ENCODE peak calls at places on chromosomes 13 and 19, in ten cellular contexts. One of them, this sample, is unnamed.

GRCh38 chr13:52104624-52105023 is 24.2 kb downstream of the NEK5 start:
- DNase-seq in Caco-2: no peak
- DNase-seq in lung: no peak
- DNase-seq in AG09319: no peak
- DNase-seq in upper lobe of right lung: no peak
- DNase-seq in psoas muscle: no peak
- DNase-seq in tibial nerve: no peak
- DNase-seq in IMR-90: peak
- DNase-seq in GM12865: no peak
- DNase-seq in glutamatergic neuron: no peak
- DNase-seq in this sample: no peak

GRCh38 chr19:35143818-35144217 is 763 bp downstream of the FXYD7 start:
- DNase-seq in Caco-2: no peak
- DNase-seq in IMR-90: no peak
- DNase-seq in GM12865: no peak
- DNase-seq in AG09319: no peak
- DNase-seq in upper lobe of right lung: no peak
- DNase-seq in tibial nerve: no peak
- DNase-seq in psoas muscle: no peak
- DNase-seq in glutamatergic neuron: no peak
- DNase-seq in lung: no peak
- DNase-seq in this sample: no peak

GRCh38 chr13:89457977-89458376 is 1786.8 kb downstream of the SLITRK5 start:
- DNase-seq in psoas muscle: no peak
- DNase-seq in IMR-90: peak
- DNase-seq in AG09319: no peak
- DNase-seq in upper lobe of right lung: no peak
- DNase-seq in glutamatergic neuron: no peak
- DNase-seq in lung: no peak
- DNase-seq in Caco-2: no peak
- DNase-seq in GM12865: no peak
- DNase-seq in tibial nerve: no peak
- DNase-seq in this sample: no peak

GRCh38 chr13:30394798-30395191 is 27.5 kb upstream of the UBE2L5 start:
- DNase-seq in lung: no peak
- DNase-seq in tibial nerve: no peak
- DNase-seq in GM12865: peak
- DNase-seq in Caco-2: no peak
- DNase-seq in AG09319: no peak
- DNase-seq in IMR-90: peak
- DNase-seq in glutamatergic neuron: no peak
- DNase-seq in psoas muscle: no peak
- DNase-seq in upper lobe of right lung: no peak
- DNase-seq in this sample: no peak

GRCh38 chr19:5961969-5962945 is 15.7 kb downstream of the RANBP3 start:
- DNase-seq in tibial nerve: no peak
- DNase-seq in lung: peak
- DNase-seq in psoas muscle: no peak
- DNase-seq in AG09319: no peak
- DNase-seq in Caco-2: no peak
- DNase-seq in upper lobe of right lung: peak
- DNase-seq in glutamatergic neuron: no peak
- DNase-seq in GM12865: no peak
- DNase-seq in IMR-90: peak
- DNase-seq in this sample: no peak

GRCh38 chr13:38405216-38405615 is 55.6 kb downstream of the UFM1 start:
- DNase-seq in tibial nerve: no peak
- DNase-seq in AG09319: no peak
- DNase-seq in IMR-90: no peak
- DNase-seq in glutamatergic neuron: no peak
- DNase-seq in GM12865: no peak
- DNase-seq in Caco-2: no peak
- DNase-seq in lung: no peak
- DNase-seq in psoas muscle: no peak
- DNase-seq in upper lobe of right lung: no peak
- DNase-seq in this sample: no peak

GRCh38 chr13:73290844-73291243 is 232.0 kb downstream of the KLF5 start:
- DNase-seq in upper lobe of right lung: no peak
- DNase-seq in GM12865: no peak
- DNase-seq in AG09319: no peak
- DNase-seq in psoas muscle: no peak
- DNase-seq in Caco-2: no peak
- DNase-seq in glutamatergic neuron: no peak
- DNase-seq in lung: no peak
- DNase-seq in IMR-90: no peak
- DNase-seq in tibial nerve: no peak
- DNase-seq in this sample: no peak

GRCh38 chr19:19105365-19106060 is 32.8 kb downstream of the TMEM161A start:
- DNase-seq in upper lobe of right lung: no peak
- DNase-seq in glutamatergic neuron: peak
- DNase-seq in psoas muscle: no peak
- DNase-seq in IMR-90: no peak
- DNase-seq in tibial nerve: no peak
- DNase-seq in lung: no peak
- DNase-seq in GM12865: no peak
- DNase-seq in AG09319: peak
- DNase-seq in Caco-2: peak
- DNase-seq in this sample: peak

GRCh38 chr19:53870485-53870844 is 2.8 kb downstream of the MYADM start:
- DNase-seq in lung: no peak
- DNase-seq in psoas muscle: no peak
- DNase-seq in AG09319: no peak
- DNase-seq in glutamatergic neuron: no peak
- DNase-seq in tibial nerve: no peak
- DNase-seq in upper lobe of right lung: no peak
- DNase-seq in Caco-2: no peak
- DNase-seq in GM12865: no peak
- DNase-seq in IMR-90: no peak
- DNase-seq in this sample: peak

GRCh38 chr19:23872282-23872919 is 42.3 kb upstream of the ZNF726 start:
- DNase-seq in psoas muscle: no peak
- DNase-seq in upper lobe of right lung: no peak
- DNase-seq in glutamatergic neuron: no peak
- DNase-seq in lung: no peak
- DNase-seq in GM12865: no peak
- DNase-seq in AG09319: no peak
- DNase-seq in IMR-90: no peak
- DNase-seq in tibial nerve: no peak
- DNase-seq in Caco-2: no peak
- DNase-seq in this sample: no peak

GRCh38 chr13:85093808-85094207 is 705.4 kb downstream of the SLITRK6 start:
- DNase-seq in lung: no peak
- DNase-seq in psoas muscle: no peak
- DNase-seq in tibial nerve: peak
- DNase-seq in glutamatergic neuron: no peak
- DNase-seq in Caco-2: no peak
- DNase-seq in AG09319: no peak
- DNase-seq in GM12865: no peak
- DNase-seq in IMR-90: no peak
- DNase-seq in upper lobe of right lung: no peak
- DNase-seq in this sample: no peak

GRCh38 chr19:13060233-13060963 is 42.3 kb downstream of the LYL1 start:
- DNase-seq in glutamatergic neuron: no peak
- DNase-seq in upper lobe of right lung: peak
- DNase-seq in lung: no peak
- DNase-seq in GM12865: no peak
- DNase-seq in AG09319: no peak
- DNase-seq in psoas muscle: no peak
- DNase-seq in tibial nerve: no peak
- DNase-seq in Caco-2: no peak
- DNase-seq in IMR-90: no peak
- DNase-seq in this sample: no peak

GRCh38 chr13:101157261-101157660 is 259.0 kb downstream of the NALCN start:
- DNase-seq in upper lobe of right lung: no peak
- DNase-seq in lung: no peak
- DNase-seq in GM12865: no peak
- DNase-seq in tibial nerve: no peak
- DNase-seq in Caco-2: no peak
- DNase-seq in glutamatergic neuron: no peak
- DNase-seq in AG09319: no peak
- DNase-seq in psoas muscle: no peak
- DNase-seq in IMR-90: no peak
- DNase-seq in this sample: no peak

GRCh38 chr13:49908637-49909036 is 27.5 kb downstream of the SPRYD7 start:
- DNase-seq in glutamatergic neuron: no peak
- DNase-seq in AG09319: no peak
- DNase-seq in tibial nerve: no peak
- DNase-seq in IMR-90: no peak
- DNase-seq in lung: no peak
- DNase-seq in psoas muscle: no peak
- DNase-seq in GM12865: no peak
- DNase-seq in Caco-2: no peak
- DNase-seq in upper lobe of right lung: no peak
- DNase-seq in this sample: no peak

GRCh38 chr19:41937976-41938375 is 9.7 kb upstream of the ERFL start:
- DNase-seq in lung: no peak
- DNase-seq in tibial nerve: no peak
- DNase-seq in GM12865: no peak
- DNase-seq in upper lobe of right lung: no peak
- DNase-seq in glutamatergic neuron: no peak
- DNase-seq in IMR-90: no peak
- DNase-seq in psoas muscle: no peak
- DNase-seq in AG09319: no peak
- DNase-seq in Caco-2: no peak
- DNase-seq in this sample: no peak

GRCh38 chr19:33616857-33617256 is 4.9 kb upstream of the CHST8 start:
- DNase-seq in IMR-90: no peak
- DNase-seq in tibial nerve: no peak
- DNase-seq in AG09319: no peak
- DNase-seq in psoas muscle: no peak
- DNase-seq in glutamatergic neuron: no peak
- DNase-seq in lung: no peak
- DNase-seq in upper lobe of right lung: no peak
- DNase-seq in Caco-2: no peak
- DNase-seq in GM12865: no peak
- DNase-seq in this sample: no peak

GRCh38 chr13:51726446-51727185 is 77.3 kb downstream of the DHRS12 start:
- DNase-seq in glutamatergic neuron: no peak
- DNase-seq in IMR-90: peak
- DNase-seq in psoas muscle: no peak
- DNase-seq in AG09319: no peak
- DNase-seq in tibial nerve: no peak
- DNase-seq in GM12865: no peak
- DNase-seq in upper lobe of right lung: no peak
- DNase-seq in Caco-2: no peak
- DNase-seq in lung: no peak
- DNase-seq in this sample: no peak

GRCh38 chr13:27997904-27998522 is 9.5 kb upstream of the URAD start:
- DNase-seq in upper lobe of right lung: peak
- DNase-seq in psoas muscle: no peak
- DNase-seq in lung: no peak
- DNase-seq in AG09319: no peak
- DNase-seq in IMR-90: peak
- DNase-seq in glutamatergic neuron: peak
- DNase-seq in Caco-2: peak
- DNase-seq in GM12865: peak
- DNase-seq in tibial nerve: no peak
- DNase-seq in this sample: peak
- TF ChIP-seq CTCF in upper lobe of right lung: peak
- TF ChIP-seq CTCF in psoas muscle: no peak
- TF ChIP-seq CTCF in lung: no peak
- TF ChIP-seq CTCF in AG09319: peak
- TF ChIP-seq CTCF in IMR-90: peak
- TF ChIP-seq CTCF in glutamatergic neuron: peak
- TF ChIP-seq CTCF in Caco-2: peak
- TF ChIP-seq CTCF in GM12865: peak
- TF ChIP-seq CTCF in tibial nerve: no peak
- TF ChIP-seq CTCF in this sample: peak

DNA sequence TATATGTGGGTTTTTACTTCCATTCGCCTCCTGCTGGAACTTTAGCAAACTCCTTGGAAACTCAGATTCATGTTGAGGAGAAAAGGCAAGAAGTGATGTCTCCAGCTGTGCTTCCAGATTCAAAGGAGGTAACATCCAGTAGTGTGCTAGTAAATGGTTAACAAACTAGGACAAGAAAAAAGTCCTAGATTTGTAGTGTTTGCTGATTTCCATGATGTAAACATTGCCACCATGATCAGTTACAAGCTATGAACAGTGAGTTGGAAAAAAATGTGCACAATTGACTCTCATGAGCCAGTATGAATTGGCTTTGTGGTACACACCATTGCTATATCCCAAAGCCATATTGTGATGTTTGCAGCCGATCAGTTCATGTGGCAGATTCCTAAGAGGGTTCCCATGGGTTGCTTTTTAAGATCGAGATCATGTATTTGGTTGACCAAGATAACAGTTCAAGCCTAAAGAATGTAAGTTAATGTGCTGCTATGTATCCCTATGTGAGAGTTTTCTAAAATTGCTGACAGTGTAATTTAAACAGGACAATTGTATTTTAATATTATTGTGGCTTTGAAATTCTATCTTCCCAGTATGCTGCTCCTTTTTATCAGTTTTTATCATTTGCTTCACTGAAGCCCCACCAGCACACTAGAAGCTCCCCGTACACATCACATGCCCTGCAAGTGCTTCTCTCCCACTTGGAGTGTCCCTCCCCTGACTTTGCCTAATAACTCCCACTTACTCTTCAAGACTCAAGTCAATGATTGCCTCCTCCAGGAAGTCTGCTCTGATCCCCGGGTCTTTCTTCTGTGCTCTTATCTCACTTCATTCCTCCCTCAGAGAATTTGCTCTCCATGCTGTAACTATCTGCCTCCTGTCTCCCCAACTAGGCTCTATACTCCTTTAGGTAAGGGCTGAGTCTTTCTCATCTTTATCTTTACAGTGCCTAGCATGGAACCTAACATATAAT is 148.3 kb downstream of the RGCC start:
- DNase-seq in tibial nerve: no peak
- DNase-seq in psoas muscle: no peak
- DNase-seq in AG09319: no peak
- DNase-seq in GM12865: no peak
- DNase-seq in lung: no peak
- DNase-seq in glutamatergic neuron: no peak
- DNase-seq in IMR-90: no peak
- DNase-seq in Caco-2: peak
- DNase-seq in upper lobe of right lung: no peak
- DNase-seq in this sample: no peak
- TF ChIP-seq CTCF in tibial nerve: no peak
- TF ChIP-seq CTCF in psoas muscle: no peak
- TF ChIP-seq CTCF in AG09319: no peak
- TF ChIP-seq CTCF in GM12865: no peak
- TF ChIP-seq CTCF in lung: no peak
- TF ChIP-seq CTCF in glutamatergic neuron: no peak
- TF ChIP-seq CTCF in IMR-90: no peak
- TF ChIP-seq CTCF in Caco-2: no peak
- TF ChIP-seq CTCF in upper lobe of right lung: no peak
- TF ChIP-seq CTCF in this sample: no peak

GRCh38 chr19:16085115-16085514 is 8.8 kb downstream of the TPM4 start:
- DNase-seq in IMR-90: peak
- DNase-seq in psoas muscle: no peak
- DNase-seq in GM12865: no peak
- DNase-seq in upper lobe of right lung: peak
- DNase-seq in glutamatergic neuron: no peak
- DNase-seq in AG09319: no peak
- DNase-seq in lung: no peak
- DNase-seq in tibial nerve: no peak
- DNase-seq in Caco-2: no peak
- DNase-seq in this sample: no peak
- TF ChIP-seq CTCF in IMR-90: no peak
- TF ChIP-seq CTCF in psoas muscle: no peak
- TF ChIP-seq CTCF in GM12865: no peak
- TF ChIP-seq CTCF in upper lobe of right lung: no peak
- TF ChIP-seq CTCF in glutamatergic neuron: no peak
- TF ChIP-seq CTCF in AG09319: no peak
- TF ChIP-seq CTCF in lung: no peak
- TF ChIP-seq CTCF in tibial nerve: no peak
- TF ChIP-seq CTCF in Caco-2: no peak
- TF ChIP-seq CTCF in this sample: no peak

GRCh38 chr13:42883142-42883541 is 101.8 kb downstream of the FAM216B start:
- DNase-seq in tibial nerve: no peak
- DNase-seq in AG09319: no peak
- DNase-seq in IMR-90: no peak
- DNase-seq in psoas muscle: no peak
- DNase-seq in lung: no peak
- DNase-seq in upper lobe of right lung: no peak
- DNase-seq in glutamatergic neuron: no peak
- DNase-seq in Caco-2: no peak
- DNase-seq in GM12865: no peak
- DNase-seq in this sample: no peak
- TF ChIP-seq CTCF in tibial nerve: no peak
- TF ChIP-seq CTCF in AG09319: no peak
- TF ChIP-seq CTCF in IMR-90: no peak
- TF ChIP-seq CTCF in psoas muscle: no peak
- TF ChIP-seq CTCF in lung: no peak
- TF ChIP-seq CTCF in upper lobe of right lung: no peak
- TF ChIP-seq CTCF in glutamatergic neuron: no peak
- TF ChIP-seq CTCF in Caco-2: no peak
- TF ChIP-seq CTCF in GM12865: no peak
- TF ChIP-seq CTCF in this sample: no peak

This sample was measured in nephron progenitor cell.